ENCODE peak calls at places on chromosomes 3 and 15, in six cellular contexts. I is ureter; Q is stimulated activated CD8-positive, alpha-beta memory T cell treated with anti-CD3 and anti-CD28 coated beads, Interleukin-7, amount 100 ng/mL, for 24 hours; N is SK-MEL-5; J is fibroblast of lung; M is left colon. K is an unnamed sample.

GRCh38 chr3:138187296-138188012 is at the start of gene ARMC8:
- DNase-seq in I (peak), Q (no peak), N (peak), J (no peak), M (peak), K (peak)

GRCh38 chr15:33021806-33022389 is 172.6 kb downstream of the FMN1 start:
- DNase-seq in I (no peak), Q (no peak), N (peak), J (peak), M (no peak), K (peak)

GRCh38 chr3:112010631-112011030 is 11.9 kb downstream of the TAGLN3 start:
- DNase-seq in I (no peak), Q (no peak), N (no peak), J (no peak), M (no peak), K (no peak)

GRCh38 chr3:88061749-88062148 is 2.7 kb downstream of the ZNF654 start:
- DNase-seq in I (no peak), Q (no peak), N (no peak), J (no peak), M (no peak), K (no peak)

GRCh38 chr15:76217029-76217866 is 94.0 kb downstream of the ETFA start:
- DNase-seq in I (no peak), Q (no peak), N (no peak), J (peak), M (no peak), K (no peak)

GRCh38 chr15:70509282-70510272 is 253.8 kb downstream of the UACA start:
- DNase-seq in I (no peak), Q (no peak), N (no peak), J (no peak), M (no peak), K (no peak)

GRCh38 chr15:101545548-101546505 is 56.3 kb upstream of the PCSK6 start:
- DNase-seq in I (no peak), Q (no peak), N (no peak), J (no peak), M (no peak), K (no peak)

GRCh38 chr15:88810449-88810848 is 7.2 kb downstream of the ACAN start:
- DNase-seq in I (no peak), Q (no peak), N (no peak), J (peak), M (no peak), K (no peak)

GRCh38 chr15:70193734-70194133 is 96.0 kb upstream of the TLE3 start:
- DNase-seq in I (no peak), Q (no peak), N (no peak), J (no peak), M (no peak), K (no peak)

GRCh38 chr3:107431048-107431297 is 53.7 kb downstream of the CCDC54 start:
- DNase-seq in I (peak), Q (no peak), N (no peak), J (no peak), M (no peak), K (no peak)

GRCh38 chr3:192331749-192332385 is 395.5 kb downstream of the FGF12 start:
- DNase-seq in I (no peak), Q (no peak), N (no peak), J (no peak), M (no peak), K (no peak)

GRCh38 chr3:191473766-191474198 is 12.8 kb downstream of the PYDC2 start:
- DNase-seq in I (no peak), Q (no peak), N (no peak), J (no peak), M (no peak), K (no peak)

GRCh38 chr3:194208701-194209100 is 72.8 kb downstream of the HES1 start:
- DNase-seq in I (no peak), Q (no peak), N (no peak), J (no peak), M (no peak), K (no peak)

GRCh38 chr15:80920271-80920699 is 69.3 kb downstream of the MESD start:
- DNase-seq in I (no peak), Q (no peak), N (no peak), J (no peak), M (no peak), K (no peak)

GRCh38 chr3:114904633-114905032 is 242.5 kb downstream of the ZBTB20 start:
- DNase-seq in I (no peak), Q (no peak), N (no peak), J (no peak), M (no peak), K (no peak)

GRCh38 chr15:67199881-67200763 is 54.3 kb downstream of the AAGAB start:
- DNase-seq in I (no peak), Q (no peak), N (no peak), J (peak), M (no peak), K (no peak)

GRCh38 chr3:190676477-190676876 is 162.6 kb downstream of the IL1RAP start:
- DNase-seq in I (no peak), Q (no peak), N (no peak), J (peak), M (no peak), K (no peak)

GRCh38 chr3:72151465-72152238 is 366.7 kb upstream of the PROK2 start:
- DNase-seq in I (no peak), Q (no peak), N (no peak), J (no peak), M (peak), K (no peak)

GRCh38 chr3:72350761-72351505 is 497.3 kb downstream of the SHQ1 start:
- DNase-seq in I (no peak), Q (no peak), N (no peak), J (no peak), M (no peak), K (no peak)

K was measured in HEK293T.